ENCODE peak calls at places on chromosomes 11 and 22, in seven cellular contexts. L is chondrocyte, K is right lobe of liver, R is anterior cingulate cortex, H is ELF-1, Y is 8988T, M is hippocampal formation. X is an unnamed sample.

GRCh38 chr22:29022101-29022817 is 39.4 kb downstream of the C22orf31 start:
- DNase-seq in L (no peak), K (no peak), R (no peak), H (no peak), Y (no peak), M (no peak), X (no peak)

GRCh38 chr11:88384004-88384677 is 46.6 kb upstream of the CTSC start:
- DNase-seq in L (no peak), K (no peak), R (no peak), H (no peak), Y (no peak), M (no peak), X (no peak)

GRCh38 chr22:43481528-43482309 is 69.9 kb downstream of the MPPED1 start:
- DNase-seq in L (no peak), K (no peak), R (no peak), H (peak; percentile 15), Y (no peak), M (no peak), X (peak; percentile 78)

GRCh38 chr11:96464695-96465307 is 75.0 kb downstream of the JRKL start:
- DNase-seq in L (no peak), K (no peak), R (no peak), H (peak; percentile 56), Y (peak; percentile 29), M (no peak), X (no peak)

GRCh38 chr11:313787-314547 is at the start of gene IFITM1:
- DNase-seq in L (no peak), K (peak; percentile 81), R (no peak), H (peak; percentile 79), Y (no peak), M (no peak), X (peak; percentile 90)

GRCh38 chr11:48055292-48056132 is 75.2 kb downstream of the PTPRJ start:
- DNase-seq in L (no peak), K (no peak), R (no peak), H (peak; percentile 10), Y (no peak), M (no peak), X (no peak)

GRCh38 chr22:37178350-37179125 is 9.5 kb downstream of the C1QTNF6 start:
- DNase-seq in L (peak; percentile 64), K (peak; percentile 87), R (no peak), H (no peak), Y (no peak), M (no peak), X (peak; percentile 78)

GRCh38 chr22:40578171-40578570 is 58.3 kb downstream of the MRTFA start:
- DNase-seq in L (no peak), K (no peak), R (no peak), H (no peak), Y (no peak), M (no peak), X (no peak)

GRCh38 chr22:23403152-23403719 is 176.9 kb downstream of the IGLL1 start:
- DNase-seq in L (peak; percentile 60), K (peak; percentile 35), R (no peak), H (no peak), Y (no peak), M (no peak), X (peak; percentile 62)

GRCh38 chr11:26953770-26954392 is 40.0 kb upstream of the FIBIN start:
- DNase-seq in L (no peak), K (no peak), R (no peak), H (no peak), Y (no peak), M (no peak), X (no peak)

GRCh38 chr11:47946682-47947575 is 33.4 kb upstream of the PTPRJ start:
- DNase-seq in L (no peak), K (peak; percentile 69), R (no peak), H (peak; percentile 70), Y (peak; percentile 88), M (no peak), X (peak; percentile 75)

GRCh38 chr11:78649361-78650215 is 74.9 kb upstream of the NARS2 start:
- DNase-seq in L (no peak), K (no peak), R (peak; percentile 16), H (no peak), Y (no peak), M (no peak), X (no peak)

GRCh38 chr11:63966444-63966843 is 8.0 kb upstream of the COX8A start:
- DNase-seq in L (no peak), K (no peak), R (no peak), H (no peak), Y (no peak), M (no peak), X (no peak)

GRCh38 chr11:121292503-121293275 is at the start of gene SC5D:
- DNase-seq in L (peak; percentile 96), K (peak; percentile 98), R (peak; percentile 78), H (peak; percentile 96), Y (peak; percentile 75), M (peak; percentile 88), X (peak; percentile 98)

GRCh38 chr11:4704054-4704789 is at the start of gene MMP26:
- DNase-seq in L (no peak), K (no peak), R (no peak), H (peak; percentile 18), Y (no peak), M (no peak), X (no peak)

GRCh38 chr11:128928400-128928799 is 14.3 kb downstream of the TP53AIP1 start:
- DNase-seq in L (no peak), K (no peak), R (no peak), H (no peak), Y (no peak), M (no peak), X (peak; percentile 77)

GRCh38 chr11:68282141-68282860 is 10.5 kb upstream of the C11orf24 start:
- DNase-seq in L (no peak), K (no peak), R (no peak), H (no peak), Y (no peak), M (no peak), X (no peak)

GRCh38 chr11:83818349-83818748 is 532.2 kb upstream of the CCDC90B start:
- DNase-seq in L (no peak), K (no peak), R (no peak), H (no peak), Y (peak; percentile 24), M (no peak), X (no peak)

GRCh38 chr22:37509026-37509886 is 10.0 kb downstream of the CARD10 start:
- DNase-seq in L (no peak), K (no peak), R (no peak), H (no peak), Y (no peak), M (no peak), X (no peak)

GRCh38 chr11:112856591-112856990 is 104.6 kb upstream of the NCAM1 start:
- DNase-seq in L (no peak), K (no peak), R (no peak), H (no peak), Y (no peak), M (no peak), X (no peak)

GRCh38 chr11:118046964-118047700 is 29.7 kb upstream of the TMPRSS4 start:
- DNase-seq in L (no peak), K (no peak), R (no peak), H (no peak), Y (no peak), M (no peak), X (no peak)

GRCh38 chr11:118907051-118907748 is 18.5 kb downstream of the BCL9L start:
- DNase-seq in L (peak; percentile 92), K (peak; percentile 87), R (peak; percentile 32), H (peak; percentile 94), Y (peak; percentile 88), M (peak; percentile 82), X (peak; percentile 94)

GRCh38 chr11:17766590-17766989 is 32.0 kb downstream of the KCNC1 start:
- DNase-seq in L (peak; percentile 21), K (no peak), R (no peak), H (no peak), Y (no peak), M (no peak), X (peak; percentile 17)

GRCh38 chr11:8243458-8243857 is 20.2 kb downstream of the LMO1 start:
- DNase-seq in L (no peak), K (no peak), R (no peak), H (no peak), Y (no peak), M (no peak), X (no peak)

GRCh38 chr11:110711448-110711775 is 825 bp downstream of the ARHGAP20 start:
- DNase-seq in L (no peak), K (no peak), R (no peak), H (no peak), Y (no peak), M (no peak), X (no peak)

GRCh38 chr11:70725272-70725671 is 326.9 kb downstream of the CTTN start:
- DNase-seq in L (no peak), K (no peak), R (no peak), H (no peak), Y (no peak), M (no peak), X (no peak)

GRCh38 chr11:8773916-8774537 is 91.4 kb downstream of the RPL27A start:
- DNase-seq in L (no peak), K (no peak), R (no peak), H (no peak), Y (no peak), M (no peak), X (no peak)

GRCh38 chr22:28029201-28029948 is 110.3 kb upstream of the PITPNB start:
- DNase-seq in L (no peak), K (no peak), R (no peak), H (peak; percentile 54), Y (no peak), M (no peak), X (peak; percentile 84)

GRCh38 chr11:62544521-62545436 is 1.8 kb downstream of the AHNAK start:
- DNase-seq in L (no peak), K (no peak), R (no peak), H (peak; percentile 33), Y (no peak), M (no peak), X (no peak)

GRCh38 chr11:132349806-132350733 is 979.7 kb downstream of the NTM start:
- DNase-seq in L (no peak), K (no peak), R (no peak), H (no peak), Y (no peak), M (no peak), X (no peak)

GRCh38 chr11:61972796-61973602 is 5.6 kb upstream of the FTH1 start:
- DNase-seq in L (no peak), K (peak; percentile 67), R (no peak), H (peak; percentile 30), Y (no peak), M (no peak), X (peak; percentile 71)

GRCh38 chr22:46075764-46076531 is 74.4 kb upstream of the PPARA start:
- DNase-seq in L (peak; percentile 39), K (peak; percentile 35), R (no peak), H (no peak), Y (no peak), M (peak; percentile 54), X (peak; percentile 66)

GRCh38 chr11:111960916-111961315 is 23.8 kb downstream of the DIXDC1 start:
- DNase-seq in L (no peak), K (no peak), R (no peak), H (no peak), Y (no peak), M (no peak), X (no peak)

GRCh38 chr22:23520875-23521441 is 59.1 kb downstream of the IGLL1 start:
- DNase-seq in L (peak; percentile 77), K (peak; percentile 53), R (no peak), H (peak; percentile 41), Y (no peak), M (no peak), X (peak; percentile 69)

GRCh38 chr11:4551346-4551979 is 6.5 kb downstream of the OR52M1 start:
- DNase-seq in L (no peak), K (no peak), R (no peak), H (peak; percentile 25), Y (no peak), M (no peak), X (no peak)

GRCh38 chr11:62241095-62241494 is 944 bp upstream of the SCGB1D2 start:
- DNase-seq in L (no peak), K (no peak), R (no peak), H (no peak), Y (no peak), M (no peak), X (no peak)

GRCh38 chr11:22711880-22712279 is 45.5 kb downstream of the GAS2 start:
- DNase-seq in L (no peak), K (no peak), R (no peak), H (no peak), Y (no peak), M (no peak), X (no peak)